ENCODE peak calls at places on chromosomes 1 and 21, in four cellular contexts. F, X, G and Q are unnamed samples.
A peak's percentile ranks its signal among the peaks of the same experiment; 100 is the strongest.

GRCh38 chr21:29074007-29074376 is 544 bp upstream of the CCT8 start:
- DNase-seq in X (no peak), G (no peak), F (no peak), Q (no peak)

GRCh38 chr1:241608379-241609033 is 31.7 kb downstream of the CHML start:
- DNase-seq in F (no peak), X (no peak), G (no peak), Q (no peak)

GRCh38 chr1:155379180-155379876 is 58.6 kb downstream of the RUSC1 start:
- DNase-seq in G (no peak), X (no peak), F (peak; percentile 6), Q (no peak)

GRCh38 chr1:19688041-19688842 is 23.6 kb downstream of the HTR6 start:
- DNase-seq in X (peak; percentile 56), G (no peak), F (peak; percentile 49), Q (no peak)

GRCh38 chr21:31198575-31198974 is 145.5 kb downstream of the TIAM1 start:
- DNase-seq in X (no peak), F (peak; percentile 39), G (no peak), Q (peak; percentile 23)

GRCh38 chr1:3012511-3013291 is 8.6 kb upstream of the ACTRT2 start:
- DNase-seq in F (peak; percentile 33), G (peak; percentile 41), X (peak; percentile 38), Q (peak; percentile 33)

GRCh38 chr1:87904668-87905067 is 576.0 kb downstream of the LMO4 start:
- DNase-seq in G (no peak), F (no peak), X (no peak), Q (no peak)

GRCh38 chr1:198254521-198254920 is 97.7 kb downstream of the NEK7 start:
- DNase-seq in F (no peak), X (no peak), G (no peak), Q (no peak)

GRCh38 chr21:15976807-15977206 is 247.0 kb downstream of the USP25 start:
- DNase-seq in G (no peak), F (no peak), X (no peak), Q (no peak)

GRCh38 chr21:26057488-26058170 is 112.9 kb downstream of the APP start:
- DNase-seq in F (no peak), G (no peak), X (no peak), Q (no peak)

GRCh38 chr1:95233321-95233736 is 681 bp upstream of the RWDD3 start:
- DNase-seq in X (no peak), F (no peak), G (no peak), Q (peak; percentile 10)

GRCh38 chr1:90534116-90534515 is 183.0 kb downstream of the BARHL2 start:
- DNase-seq in G (no peak), F (no peak), X (no peak), Q (no peak)

GRCh38 chr1:156494309-156494895 is 6.2 kb downstream of the MEF2D start:
- DNase-seq in G (no peak), X (no peak), F (no peak), Q (no peak)

GRCh38 chr1:174021611-174022079 is 512 bp downstream of the RC3H1 start:
- DNase-seq in F (no peak), G (peak; percentile 15), X (peak; percentile 49), Q (peak; percentile 34)

GRCh38 chr1:192852001-192852400 is 43.2 kb downstream of the RGS2 start:
- DNase-seq in X (no peak), F (no peak), G (no peak), Q (no peak)

GRCh38 chr1:28510350-28511223 is 4.7 kb downstream of the RCC1 start:
- DNase-seq in G (peak; percentile 27), X (no peak), F (no peak), Q (no peak)

GRCh38 chr1:193019442-193020026 is 39.6 kb downstream of the UCHL5 start:
- DNase-seq in G (no peak), F (peak; percentile 24), X (no peak), Q (peak; percentile 34)

GRCh38 chr1:210296682-210297081 is 32.0 kb upstream of the HHAT start:
- DNase-seq in X (no peak), F (no peak), G (no peak), Q (no peak)

GRCh38 chr1:180167721-180168467 is 13.2 kb downstream of the QSOX1 start:
- DNase-seq in X (no peak), F (no peak), G (no peak), Q (peak; percentile 44)

GRCh38 chr1:101051688-101052638 is 26.4 kb upstream of the DPH5 start:
- DNase-seq in X (no peak), F (no peak), G (no peak), Q (no peak)

GRCh38 chr1:94527447-94528031 is 14.0 kb downstream of the F3 start:
- DNase-seq in X (no peak), F (no peak), G (no peak), Q (no peak)

GRCh38 chr1:905811-906531 is 17.8 kb upstream of the SAMD11 start:
- DNase-seq in X (peak; percentile 16), F (no peak), G (no peak), Q (peak; percentile 3)

GRCh38 chr1:11653101-11653601 is 1.1 kb downstream of the FBXO2 start:
- DNase-seq in X (no peak), F (no peak), G (no peak), Q (no peak)